ENCODE peak calls at places on chromosomes 7 and 10, in eight cellular contexts. F is germinal center, Q is naive B cell, W is ELR, D is fibroblast of the aortic adventitia, E is non-pigmented ciliary epithelial cell, V is fibroblast of villous mesenchyme, O is T-helper 22 cell. K is an unnamed sample.

GRCh38 chr10:89090760-89091455 is 100.3 kb downstream of the FAS start:
- DNase-seq in F (no peak), Q (no peak), W (no peak), D (peak), E (no peak), V (peak), O (no peak), K (no peak)

GRCh38 chr7:85719981-85720963 is 533.4 kb upstream of the SEMA3D start:
- DNase-seq in F (no peak), Q (no peak), W (peak), D (peak), E (no peak), V (peak), O (no peak), K (no peak)

GRCh38 chr10:60395711-60396110 is 6.0 kb upstream of the ANK3 start:
- DNase-seq in F (no peak), Q (no peak), W (no peak), D (no peak), E (no peak), V (no peak), O (no peak), K (no peak)

GRCh38 chr7:105030447-105030846 is 16.4 kb downstream of the KMT2E start:
- DNase-seq in F (no peak), Q (no peak), W (no peak), D (no peak), E (no peak), V (no peak), O (no peak), K (no peak)

GRCh38 chr7:99033765-99034164 is 110.1 kb downstream of the SMURF1 start:
- DNase-seq in F (no peak), Q (no peak), W (no peak), D (no peak), E (no peak), V (no peak), O (no peak), K (no peak)

GRCh38 chr7:190196-190595 is 2.2 kb upstream of the FAM20C start:
- DNase-seq in F (no peak), Q (no peak), W (no peak), D (no peak), E (no peak), V (no peak), O (no peak), K (no peak)

GRCh38 chr10:59155556-59155955 is 20.9 kb upstream of the PHYHIPL start:
- DNase-seq in F (no peak), Q (no peak), W (no peak), D (no peak), E (no peak), V (no peak), O (no peak), K (no peak)

GRCh38 chr7:99822731-99823718 is 4.8 kb upstream of the CYP3A43 start:
- DNase-seq in F (no peak), Q (no peak), W (no peak), D (no peak), E (no peak), V (no peak), O (no peak), K (no peak)

GRCh38 chr10:3772349-3773222 is 12.4 kb downstream of the KLF6 start:
- DNase-seq in F (no peak), Q (no peak), W (no peak), D (no peak), E (no peak), V (no peak), O (no peak), K (no peak)

GRCh38 chr7:42046483-42046882 is 190.5 kb downstream of the GLI3 start:
- DNase-seq in F (no peak), Q (no peak), W (no peak), D (peak), E (no peak), V (no peak), O (no peak), K (no peak)

GRCh38 chr10:58998924-58999713 is 177.3 kb upstream of the PHYHIPL start:
- DNase-seq in F (no peak), Q (no peak), W (no peak), D (peak), E (peak), V (no peak), O (no peak), K (no peak)

GRCh38 chr7:77330169-77330882 is 85.8 kb downstream of the GSAP start:
- DNase-seq in F (peak), Q (peak), W (peak), D (no peak), E (no peak), V (peak), O (no peak), K (no peak)

GRCh38 chr7:124649397-124650029 is 116.1 kb downstream of the GPR37 start:
- DNase-seq in F (no peak), Q (no peak), W (no peak), D (peak), E (no peak), V (peak), O (no peak), K (no peak)

GRCh38 chr7:83852136-83852535 is 203.2 kb upstream of the SEMA3E start:
- DNase-seq in F (no peak), Q (no peak), W (peak), D (no peak), E (no peak), V (no peak), O (no peak), K (no peak)